ENCODE peak calls at places on chromosomes 4 and X, in four cellular contexts. One of them, this sample, is unnamed.

GRCh38 chrX:155022587-155022986 is at the start of gene F8:
- DNase-seq in SK-N-SH: no peak
- DNase-seq in PC-3: no peak
- DNase-seq in neural progenitor cell: no peak
- DNase-seq in this sample: no peak

GRCh38 chr4:128524311-128524710 is 236.7 kb upstream of the PGRMC2 start:
- DNase-seq in SK-N-SH: no peak
- DNase-seq in PC-3: peak; percentile 84
- DNase-seq in neural progenitor cell: no peak
- DNase-seq in this sample: peak; percentile 39

GRCh38 chr4:25180524-25181131 is 20.4 kb upstream of the SEPSECS start:
- DNase-seq in SK-N-SH: peak; percentile 20
- DNase-seq in PC-3: peak; percentile 50
- DNase-seq in neural progenitor cell: peak; percentile 67
- DNase-seq in this sample: peak; percentile 59

GRCh38 chr4:10077492-10078335 is 38.9 kb downstream of the WDR1 start:
- DNase-seq in SK-N-SH: no peak
- DNase-seq in PC-3: peak; percentile 36
- DNase-seq in neural progenitor cell: no peak
- DNase-seq in this sample: no peak

GRCh38 chrX:9566150-9566621 is 101.3 kb downstream of the TBL1X start:
- DNase-seq in SK-N-SH: no peak
- DNase-seq in PC-3: peak; percentile 92
- DNase-seq in neural progenitor cell: no peak
- DNase-seq in this sample: peak; percentile 28

GRCh38 chr4:48698029-48698901 is 81.8 kb downstream of the FRYL start:
- DNase-seq in SK-N-SH: no peak
- DNase-seq in PC-3: peak; percentile 81
- DNase-seq in neural progenitor cell: peak; percentile 15
- DNase-seq in this sample: peak; percentile 76

GRCh38 chrX:45347877-45348675 is 147.4 kb upstream of the DIPK2B start:
- DNase-seq in SK-N-SH: no peak
- DNase-seq in PC-3: peak; percentile 76
- DNase-seq in neural progenitor cell: no peak
- DNase-seq in this sample: no peak

GRCh38 chr4:158818595-158818994 is 49.8 kb downstream of the FNIP2 start:
- DNase-seq in SK-N-SH: no peak
- DNase-seq in PC-3: no peak
- DNase-seq in neural progenitor cell: no peak
- DNase-seq in this sample: no peak

GRCh38 chrX:8042304-8042703 is 115.1 kb upstream of the PNPLA4 start:
- DNase-seq in SK-N-SH: peak; percentile 3
- DNase-seq in PC-3: peak; percentile 31
- DNase-seq in neural progenitor cell: peak; percentile 11
- DNase-seq in this sample: no peak

GRCh38 chr4:70178075-70178660 is 17.4 kb upstream of the ODAM start:
- DNase-seq in SK-N-SH: no peak
- DNase-seq in PC-3: no peak
- DNase-seq in neural progenitor cell: no peak
- DNase-seq in this sample: no peak

GRCh38 chrX:153726286-153727107 is 1.8 kb downstream of the ABCD1 start:
- DNase-seq in SK-N-SH: peak; percentile 80
- DNase-seq in PC-3: peak; percentile 31
- DNase-seq in neural progenitor cell: peak; percentile 84
- DNase-seq in this sample: peak; percentile 63

GRCh38 chr4:4677825-4678522 is 136.1 kb upstream of the STX18 start:
- DNase-seq in SK-N-SH: peak; percentile 67
- DNase-seq in PC-3: no peak
- DNase-seq in neural progenitor cell: peak; percentile 68
- DNase-seq in this sample: peak; percentile 69

GRCh38 chr4:153788419-153789276 is at the start of gene SFRP2:
- DNase-seq in SK-N-SH: peak; percentile 44
- DNase-seq in PC-3: no peak
- DNase-seq in neural progenitor cell: peak; percentile 94
- DNase-seq in this sample: no peak

GRCh38 chrX:40358994-40359393 is 221.8 kb upstream of the ATP6AP2 start:
- DNase-seq in SK-N-SH: no peak
- DNase-seq in PC-3: no peak
- DNase-seq in neural progenitor cell: no peak
- DNase-seq in this sample: no peak

GRCh38 chr4:177405508-177405907 is 36.7 kb downstream of the AGA start:
- DNase-seq in SK-N-SH: no peak
- DNase-seq in PC-3: peak; percentile 35
- DNase-seq in neural progenitor cell: no peak
- DNase-seq in this sample: no peak
- H3K4me3 ChIP-seq in SK-N-SH: no peak overlapping the region
- H3K4me3 ChIP-seq in PC-3: no peak overlapping the region
- H3K4me3 ChIP-seq in neural progenitor cell: no peak overlapping the region
- H3K4me3 ChIP-seq in this sample: no peak overlapping the region

DNA sequence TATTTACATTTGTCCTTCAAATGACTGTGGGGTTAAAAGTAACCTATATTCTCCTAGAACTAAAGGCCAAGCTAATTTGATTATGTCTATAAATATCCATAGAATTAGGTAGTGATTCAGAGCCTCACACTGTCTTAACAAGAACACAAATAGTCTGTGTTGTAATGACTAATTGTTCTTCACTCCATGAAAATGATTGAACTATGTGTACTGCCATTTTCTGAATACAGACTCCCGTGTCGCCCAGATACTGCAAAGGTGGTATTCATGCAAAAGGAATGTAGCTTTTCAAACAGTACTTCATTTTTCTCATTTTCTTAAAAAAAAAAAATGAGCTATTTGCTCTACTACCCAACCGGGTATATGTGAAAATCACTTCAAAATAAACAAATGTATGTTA is 11.3 kb upstream of the PHKA2 start:
- DNase-seq in SK-N-SH: no peak
- DNase-seq in PC-3: peak; percentile 75
- DNase-seq in neural progenitor cell: no peak
- DNase-seq in this sample: no peak
- TF ChIP-seq EZH2phosphoT487 in SK-N-SH: no peak
- TF ChIP-seq EZH2phosphoT487 in PC-3: no peak
- TF ChIP-seq EZH2phosphoT487 in neural progenitor cell: no peak
- TF ChIP-seq EZH2phosphoT487 in this sample: no peak

DNA sequence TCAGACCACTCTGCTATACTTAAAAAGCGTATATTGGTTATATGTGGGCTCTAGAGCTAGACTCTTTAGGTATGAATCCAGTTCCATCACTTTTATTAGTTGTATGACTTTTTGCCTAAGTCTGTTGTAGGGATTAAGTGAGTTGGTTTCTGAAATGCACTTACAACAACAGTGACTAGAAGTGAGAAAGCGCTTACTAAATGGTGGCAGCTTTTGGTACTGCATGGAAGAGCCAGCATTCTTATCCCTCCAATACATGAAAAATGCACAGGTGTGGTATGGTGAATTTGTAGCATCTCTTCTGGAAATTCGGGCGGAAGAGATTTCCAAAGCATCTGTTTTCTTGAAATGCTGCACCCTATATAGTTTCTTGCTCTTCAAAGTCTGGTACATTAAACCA is 117.1 kb downstream of the SPANXA1 start:
- DNase-seq in SK-N-SH: peak; percentile 1
- DNase-seq in PC-3: peak; percentile 34
- DNase-seq in neural progenitor cell: peak; percentile 3
- DNase-seq in this sample: no peak
- TF ChIP-seq CTCF in SK-N-SH: peak; percentile 48
- TF ChIP-seq CTCF in PC-3: peak; percentile 33
- TF ChIP-seq CTCF in neural progenitor cell: peak; percentile 34
- TF ChIP-seq CTCF in this sample: no peak

DNA sequence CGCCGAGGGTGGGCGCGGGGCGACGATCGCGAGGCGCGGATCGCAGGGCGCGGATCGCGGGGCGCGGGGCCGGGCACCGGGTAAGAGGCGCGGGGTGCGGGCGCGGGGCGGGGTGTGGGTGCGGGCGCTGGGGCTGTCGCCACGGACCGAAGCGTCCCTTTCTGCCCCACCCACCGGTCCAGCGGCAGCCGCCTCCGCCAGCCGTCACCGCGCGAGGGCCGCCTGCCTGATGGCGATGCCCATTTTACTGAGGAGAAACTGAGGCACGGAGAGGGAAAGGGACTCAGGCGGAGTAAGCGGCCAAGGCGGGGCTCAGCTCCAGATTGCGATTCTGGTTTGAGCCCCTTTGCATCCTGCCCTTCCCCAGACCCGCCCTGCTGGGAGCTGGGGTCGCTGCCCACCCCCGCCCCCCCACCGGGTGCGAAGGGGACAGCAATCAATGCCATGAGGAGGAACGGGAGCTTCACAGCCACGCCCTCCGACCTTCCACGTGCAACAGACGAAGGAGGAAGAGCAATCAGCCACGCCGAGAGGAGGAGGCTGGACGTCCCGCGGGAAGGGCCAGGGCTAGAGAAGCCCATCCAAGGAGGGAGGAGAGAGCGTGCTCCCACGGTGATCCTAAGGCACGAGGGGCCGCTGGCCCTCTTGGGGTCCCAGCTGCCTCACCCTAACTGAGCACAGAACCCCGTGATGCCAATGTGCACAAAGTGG is 10.9 kb upstream of the MAN2B2 start:
- DNase-seq in SK-N-SH: no peak
- DNase-seq in PC-3: no peak
- DNase-seq in neural progenitor cell: no peak
- DNase-seq in this sample: no peak
- H3K4me3 ChIP-seq in SK-N-SH: peak overlapping the region; percentile 32
- H3K4me3 ChIP-seq in PC-3: no peak overlapping the region
- H3K4me3 ChIP-seq in neural progenitor cell: peak overlapping the region; percentile 34
- H3K4me3 ChIP-seq in this sample: no peak overlapping the region

DNA sequence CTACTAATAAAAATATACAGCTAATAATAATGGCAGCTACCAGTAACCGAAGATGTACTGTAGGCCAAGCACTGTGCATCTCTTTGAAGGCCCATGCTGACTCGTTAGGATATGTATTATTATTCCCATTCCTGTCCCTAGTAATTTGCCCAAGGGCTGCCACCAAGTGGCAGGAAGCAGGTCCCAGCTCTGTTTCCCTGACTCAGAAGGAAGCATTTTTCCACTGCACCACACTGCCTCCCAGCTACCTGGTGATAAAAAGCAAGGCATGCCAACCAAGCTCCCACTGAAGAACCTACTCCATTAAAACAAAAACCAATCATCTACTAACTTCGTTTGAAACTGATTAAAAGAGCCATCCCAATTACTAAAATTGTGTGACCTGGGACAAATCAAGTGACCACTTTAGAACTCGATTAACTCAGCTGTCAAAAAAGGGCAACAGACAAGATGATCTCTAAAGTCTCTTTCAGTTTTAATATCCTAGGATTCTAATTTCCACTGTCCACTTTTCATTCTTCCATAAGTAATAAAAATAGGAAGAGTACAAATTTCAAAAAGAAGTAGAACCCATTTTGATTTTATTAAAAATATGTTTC is 24.3 kb upstream of the PGM2 start:
- DNase-seq in SK-N-SH: peak; percentile 63
- DNase-seq in PC-3: peak; percentile 84
- DNase-seq in neural progenitor cell: peak; percentile 77
- DNase-seq in this sample: peak; percentile 86
- TF ChIP-seq EZH2phosphoT487 in SK-N-SH: no peak
- TF ChIP-seq EZH2phosphoT487 in PC-3: no peak
- TF ChIP-seq EZH2phosphoT487 in neural progenitor cell: no peak
- TF ChIP-seq EZH2phosphoT487 in this sample: no peak

DNA sequence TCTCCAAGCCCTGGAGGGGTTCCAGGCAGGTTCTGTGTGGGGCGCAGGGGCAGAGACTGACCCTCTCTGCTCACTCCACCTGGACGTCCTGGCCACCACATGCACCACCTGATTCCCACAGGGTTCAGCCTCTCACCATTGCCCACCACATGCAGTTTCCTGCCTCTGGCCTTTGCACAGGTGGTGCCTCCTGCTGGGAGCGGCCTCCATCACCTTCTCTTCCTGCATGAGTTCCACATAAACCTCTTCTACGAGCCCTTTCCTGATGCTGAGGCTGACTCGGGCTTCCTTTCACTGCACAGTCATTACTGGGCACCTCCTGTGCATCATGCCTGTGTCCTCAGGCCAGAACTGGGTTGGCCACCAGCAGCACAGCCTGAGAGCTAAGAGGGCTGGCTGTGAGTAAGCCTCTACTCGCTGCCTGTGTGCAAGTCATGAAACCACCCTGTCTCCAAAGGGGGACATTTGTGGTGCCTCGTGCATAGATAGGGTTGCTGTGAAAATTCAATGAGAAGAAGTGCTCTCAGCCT is 19.9 kb downstream of the MAN2B2 start:
- DNase-seq in SK-N-SH: no peak
- DNase-seq in PC-3: peak; percentile 25
- DNase-seq in neural progenitor cell: no peak
- DNase-seq in this sample: no peak
- TF ChIP-seq CTCF in SK-N-SH: no peak
- TF ChIP-seq CTCF in PC-3: no peak
- TF ChIP-seq CTCF in neural progenitor cell: no peak
- TF ChIP-seq CTCF in this sample: no peak

GRCh38 chr4:99947608-99948007 is 1.2 kb upstream of the DNAJB14 start:
- DNase-seq in SK-N-SH: no peak
- DNase-seq in PC-3: no peak
- DNase-seq in neural progenitor cell: no peak
- DNase-seq in this sample: no peak
- H3K4me3 ChIP-seq in SK-N-SH: no peak overlapping the region
- H3K4me3 ChIP-seq in PC-3: peak overlapping the region; percentile 96
- H3K4me3 ChIP-seq in neural progenitor cell: peak overlapping the region; percentile 92
- H3K4me3 ChIP-seq in this sample: peak overlapping the region; percentile 4

DNA sequence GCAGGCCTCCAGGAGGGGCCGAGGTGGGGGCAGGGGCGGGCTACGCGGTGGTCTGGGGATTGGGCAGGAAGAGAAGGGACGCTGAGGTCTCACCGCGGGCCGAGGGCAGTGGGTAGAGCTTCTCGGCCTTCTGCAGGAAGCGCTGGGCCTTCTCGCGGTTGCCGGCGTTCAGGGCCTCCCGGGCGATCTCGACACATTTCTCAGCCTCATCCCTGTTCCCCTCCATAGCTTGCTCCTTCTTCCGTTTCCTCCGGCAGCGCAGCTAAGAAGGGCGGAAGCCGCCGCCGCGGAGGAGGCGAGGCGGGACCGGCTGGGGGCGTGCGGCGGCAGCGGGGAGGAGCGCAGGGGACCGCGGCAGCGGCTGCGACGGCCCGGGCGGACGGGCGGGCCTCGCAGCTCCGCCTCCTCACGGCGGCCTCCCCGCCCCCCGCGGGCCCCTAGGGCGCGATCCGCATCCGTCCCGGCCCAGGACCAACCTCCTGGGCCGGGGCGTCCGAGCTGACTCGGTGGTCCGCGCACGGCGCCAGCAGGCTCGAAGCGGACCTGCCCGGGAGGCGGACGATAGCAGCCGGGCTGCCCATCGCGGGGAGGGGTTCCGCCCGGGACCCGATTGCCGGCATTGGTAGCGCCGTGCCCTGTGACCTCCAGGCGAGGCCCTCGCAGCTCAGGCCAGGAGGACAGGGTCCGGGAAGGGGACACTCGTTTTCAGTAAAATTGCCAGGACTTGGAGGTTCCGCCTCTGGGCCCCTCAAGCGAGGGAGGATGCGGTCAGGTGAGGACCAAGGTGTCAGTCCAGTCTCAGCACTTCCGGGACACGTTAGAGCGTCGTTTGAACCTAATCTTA is at the start of gene DNAJB14:
- DNase-seq in SK-N-SH: peak; percentile 90
- DNase-seq in PC-3: peak; percentile 77
- DNase-seq in neural progenitor cell: peak; percentile 88
- DNase-seq in this sample: peak; percentile 91
- TF ChIP-seq EZH2phosphoT487 in SK-N-SH: no peak
- TF ChIP-seq EZH2phosphoT487 in PC-3: no peak
- TF ChIP-seq EZH2phosphoT487 in neural progenitor cell: no peak
- TF ChIP-seq EZH2phosphoT487 in this sample: no peak